ENCODE peak calls at places on chromosome 20, in four cellular contexts. One of them, this sample, is unnamed. For H3K36me3, the result is how much of the 10 kb centered on the place peaks cover.

GRCh38 chr20:45343867-45344721 is 4.1 kb downstream of the SDC4 start:
- DNase-seq in Peyer's patch: peak
- DNase-seq in CD4-positive, CD25-positive, alpha-beta regulatory T cell: no peak
- DNase-seq in WERI-Rb-1: peak
- DNase-seq in this sample: no peak

GRCh38 chr20:17614176-17614811 is 44.4 kb downstream of the DSTN start:
- DNase-seq in Peyer's patch: peak
- DNase-seq in CD4-positive, CD25-positive, alpha-beta regulatory T cell: no peak
- DNase-seq in WERI-Rb-1: no peak
- DNase-seq in this sample: no peak

GRCh38 chr20:8121666-8122065 is 10.4 kb upstream of the PLCB1 start:
- DNase-seq in Peyer's patch: no peak
- DNase-seq in CD4-positive, CD25-positive, alpha-beta regulatory T cell: no peak
- DNase-seq in WERI-Rb-1: no peak
- DNase-seq in this sample: no peak

GRCh38 chr20:17696287-17696686 is 3.5 kb upstream of the BANF2 start:
- DNase-seq in CD4-positive, CD25-positive, alpha-beta regulatory T cell: no peak
- DNase-seq in WERI-Rb-1: no peak
- DNase-seq in Peyer's patch: no peak
- DNase-seq in this sample: no peak

GRCh38 chr20:56440346-56441007 is 27.9 kb upstream of the RTF2 start:
- DNase-seq in WERI-Rb-1: no peak
- DNase-seq in Peyer's patch: no peak
- DNase-seq in CD4-positive, CD25-positive, alpha-beta regulatory T cell: no peak
- DNase-seq in this sample: peak

GRCh38 chr20:6665621-6666345 is 101.7 kb upstream of the BMP2 start:
- DNase-seq in WERI-Rb-1: no peak
- DNase-seq in Peyer's patch: no peak
- DNase-seq in CD4-positive, CD25-positive, alpha-beta regulatory T cell: no peak
- DNase-seq in this sample: no peak

GRCh38 chr20:21498646-21499045 is 15.2 kb downstream of the NKX2-2 start:
- DNase-seq in CD4-positive, CD25-positive, alpha-beta regulatory T cell: no peak
- DNase-seq in Peyer's patch: no peak
- DNase-seq in WERI-Rb-1: no peak
- DNase-seq in this sample: no peak

GRCh38 chr20:38272961-38273360 is 12.4 kb upstream of the KIAA1755 start:
- DNase-seq in CD4-positive, CD25-positive, alpha-beta regulatory T cell: no peak
- DNase-seq in WERI-Rb-1: no peak
- DNase-seq in Peyer's patch: no peak
- DNase-seq in this sample: no peak

GRCh38 chr20:62352402-62353288 is 14.5 kb downstream of the LAMA5 start:
- DNase-seq in Peyer's patch: no peak
- DNase-seq in WERI-Rb-1: no peak
- DNase-seq in CD4-positive, CD25-positive, alpha-beta regulatory T cell: no peak
- DNase-seq in this sample: no peak

GRCh38 chr20:5191829-5192569 is 65.2 kb downstream of the CDS2 start:
- DNase-seq in CD4-positive, CD25-positive, alpha-beta regulatory T cell: peak
- DNase-seq in Peyer's patch: no peak
- DNase-seq in WERI-Rb-1: peak
- DNase-seq in this sample: no peak

GRCh38 chr20:5797843-5798462 is 47.8 kb downstream of the SHLD1 start:
- DNase-seq in Peyer's patch: no peak
- DNase-seq in CD4-positive, CD25-positive, alpha-beta regulatory T cell: no peak
- DNase-seq in WERI-Rb-1: no peak
- DNase-seq in this sample: no peak

GRCh38 chr20:24983896-24984295 is 8.7 kb downstream of the APMAP start:
- DNase-seq in CD4-positive, CD25-positive, alpha-beta regulatory T cell: no peak
- DNase-seq in WERI-Rb-1: no peak
- DNase-seq in Peyer's patch: no peak
- DNase-seq in this sample: no peak

GRCh38 chr20:31440012-31440659 is at the start of gene DEFB123:
- DNase-seq in Peyer's patch: no peak
- DNase-seq in CD4-positive, CD25-positive, alpha-beta regulatory T cell: no peak
- DNase-seq in WERI-Rb-1: no peak
- DNase-seq in this sample: no peak

GRCh38 chr20:21518292-21518991 is 4.6 kb upstream of the NKX2-2 start:
- DNase-seq in Peyer's patch: no peak
- DNase-seq in WERI-Rb-1: no peak
- DNase-seq in CD4-positive, CD25-positive, alpha-beta regulatory T cell: no peak
- DNase-seq in this sample: no peak

GRCh38 chr20:61257596-61257995 is 5.5 kb downstream of the CDH4 start:
- DNase-seq in Peyer's patch: peak
- DNase-seq in WERI-Rb-1: no peak
- DNase-seq in CD4-positive, CD25-positive, alpha-beta regulatory T cell: no peak
- DNase-seq in this sample: no peak

GRCh38 chr20:50085481-50086365 is 27.2 kb downstream of the UBE2V1 start:
- DNase-seq in CD4-positive, CD25-positive, alpha-beta regulatory T cell: peak
- DNase-seq in Peyer's patch: no peak
- DNase-seq in WERI-Rb-1: peak
- DNase-seq in this sample: peak

GRCh38 chr20:7856756-7857155 is 83.5 kb downstream of the HAO1 start:
- DNase-seq in Peyer's patch: no peak
- DNase-seq in CD4-positive, CD25-positive, alpha-beta regulatory T cell: no peak
- DNase-seq in WERI-Rb-1: no peak
- DNase-seq in this sample: no peak

GRCh38 chr20:53748821-53749402 is 155.3 kb upstream of the ZNF217 start:
- DNase-seq in Peyer's patch: no peak
- DNase-seq in WERI-Rb-1: no peak
- DNase-seq in CD4-positive, CD25-positive, alpha-beta regulatory T cell: no peak
- DNase-seq in this sample: no peak

GRCh38 chr20:64080013-64080812 is at the start of gene OPRL1:
- DNase-seq in CD4-positive, CD25-positive, alpha-beta regulatory T cell: peak
- DNase-seq in Peyer's patch: no peak
- DNase-seq in WERI-Rb-1: no peak
- DNase-seq in this sample: peak

GRCh38 chr20:24684421-24684871 is 215.0 kb downstream of the SYNDIG1 start:
- DNase-seq in Peyer's patch: no peak
- DNase-seq in WERI-Rb-1: no peak
- DNase-seq in CD4-positive, CD25-positive, alpha-beta regulatory T cell: no peak
- DNase-seq in this sample: no peak

GRCh38 chr20:40463171-40463570 is 225.9 kb downstream of the MAFB start:
- DNase-seq in WERI-Rb-1: no peak
- DNase-seq in CD4-positive, CD25-positive, alpha-beta regulatory T cell: no peak
- DNase-seq in Peyer's patch: no peak
- DNase-seq in this sample: no peak

GRCh38 chr20:63736893-63737689 is 627 bp downstream of the LIME1 start:
- DNase-seq in CD4-positive, CD25-positive, alpha-beta regulatory T cell: peak
- DNase-seq in WERI-Rb-1: no peak
- DNase-seq in Peyer's patch: peak
- DNase-seq in this sample: peak

GRCh38 chr20:3340443-3340842 is 67.0 kb downstream of the DNAAF9 start:
- DNase-seq in WERI-Rb-1: no peak
- DNase-seq in Peyer's patch: no peak
- DNase-seq in CD4-positive, CD25-positive, alpha-beta regulatory T cell: no peak
- DNase-seq in this sample: no peak
- H3K27ac ChIP-seq in WERI-Rb-1: no peak
- H3K27ac ChIP-seq in Peyer's patch: no peak
- H3K27ac ChIP-seq in CD4-positive, CD25-positive, alpha-beta regulatory T cell: no peak
- H3K27ac ChIP-seq in this sample: no peak

GRCh38 chr20:60237981-60238380 is 279.8 kb downstream of the CDH26 start:
- DNase-seq in Peyer's patch: no peak
- DNase-seq in CD4-positive, CD25-positive, alpha-beta regulatory T cell: no peak
- DNase-seq in WERI-Rb-1: no peak
- DNase-seq in this sample: no peak
- H3K36me3 ChIP-seq in Peyer's patch: under half
- H3K36me3 ChIP-seq in CD4-positive, CD25-positive, alpha-beta regulatory T cell: under half
- H3K36me3 ChIP-seq in WERI-Rb-1: under half
- H3K36me3 ChIP-seq in this sample: under half

GRCh38 chr20:611843-612185 is 1.7 kb upstream of the TCF15 start:
- DNase-seq in CD4-positive, CD25-positive, alpha-beta regulatory T cell: no peak
- DNase-seq in Peyer's patch: no peak
- DNase-seq in WERI-Rb-1: no peak
- DNase-seq in this sample: no peak
- H3K4me3 ChIP-seq in CD4-positive, CD25-positive, alpha-beta regulatory T cell: no peak
- H3K4me3 ChIP-seq in Peyer's patch: no peak
- H3K4me3 ChIP-seq in WERI-Rb-1: no peak
- H3K4me3 ChIP-seq in this sample: no peak

GRCh38 chr20:1474325-1474724 is 7.7 kb upstream of the NSFL1C start:
- DNase-seq in Peyer's patch: no peak
- DNase-seq in CD4-positive, CD25-positive, alpha-beta regulatory T cell: no peak
- DNase-seq in WERI-Rb-1: no peak
- DNase-seq in this sample: no peak
- H3K27ac ChIP-seq in Peyer's patch: no peak
- H3K27ac ChIP-seq in CD4-positive, CD25-positive, alpha-beta regulatory T cell: no peak
- H3K27ac ChIP-seq in WERI-Rb-1: no peak
- H3K27ac ChIP-seq in this sample: no peak

DNA sequence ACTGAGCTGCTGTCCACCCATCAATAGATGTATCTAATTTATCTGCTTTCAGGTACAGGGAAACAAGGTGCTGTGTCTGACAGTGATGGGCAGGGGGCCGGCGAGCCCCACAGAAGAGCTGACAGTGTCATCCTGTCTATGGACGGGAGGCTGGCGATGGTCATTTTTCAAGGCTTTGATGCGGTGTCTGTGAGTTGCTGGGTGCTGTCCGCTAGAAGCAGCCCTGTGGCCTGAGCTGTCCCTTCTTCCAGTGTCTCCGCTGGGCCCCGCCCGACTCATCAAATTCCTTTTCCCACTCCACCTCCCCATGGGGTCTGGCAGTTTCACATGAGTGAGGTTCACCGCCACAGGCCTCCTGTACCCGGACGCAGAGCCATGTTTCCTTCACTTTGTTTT is 161.4 kb upstream of the PMEPA1 start:
- DNase-seq in Peyer's patch: no peak
- DNase-seq in WERI-Rb-1: no peak
- DNase-seq in CD4-positive, CD25-positive, alpha-beta regulatory T cell: no peak
- DNase-seq in this sample: no peak
- H3K36me3 ChIP-seq in Peyer's patch: under half
- H3K36me3 ChIP-seq in WERI-Rb-1: under half
- H3K36me3 ChIP-seq in CD4-positive, CD25-positive, alpha-beta regulatory T cell: under half
- H3K36me3 ChIP-seq in this sample: under half

DNA sequence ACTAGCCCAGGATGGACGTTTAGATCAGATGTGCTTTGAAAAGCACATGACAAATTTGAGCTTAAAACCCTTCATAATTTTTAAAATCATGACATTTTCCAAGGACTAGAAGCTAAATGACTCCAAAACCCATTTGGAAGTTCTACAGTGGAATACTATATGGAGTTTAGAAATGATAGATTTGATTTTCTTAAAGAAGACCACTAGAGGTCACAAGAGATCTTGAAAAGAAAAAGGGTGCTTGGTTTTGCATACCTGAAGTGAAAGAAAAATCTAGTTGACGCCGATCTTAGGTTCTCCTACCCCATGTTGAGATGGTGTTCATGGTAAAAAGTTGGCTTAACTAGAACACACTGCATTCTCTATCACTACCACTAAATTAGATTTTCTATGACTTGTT is 31.5 kb downstream of the CFAP61 start:
- DNase-seq in WERI-Rb-1: no peak
- DNase-seq in CD4-positive, CD25-positive, alpha-beta regulatory T cell: no peak
- DNase-seq in Peyer's patch: no peak
- DNase-seq in this sample: peak
- H3K4me3 ChIP-seq in WERI-Rb-1: no peak
- H3K4me3 ChIP-seq in CD4-positive, CD25-positive, alpha-beta regulatory T cell: peak
- H3K4me3 ChIP-seq in Peyer's patch: no peak
- H3K4me3 ChIP-seq in this sample: no peak

GRCh38 chr20:13331536-13331935 is 110.5 kb downstream of the ISM1 start:
- DNase-seq in WERI-Rb-1: no peak
- DNase-seq in CD4-positive, CD25-positive, alpha-beta regulatory T cell: no peak
- DNase-seq in Peyer's patch: no peak
- DNase-seq in this sample: no peak
- H3K27ac ChIP-seq in WERI-Rb-1: no peak
- H3K27ac ChIP-seq in CD4-positive, CD25-positive, alpha-beta regulatory T cell: no peak
- H3K27ac ChIP-seq in Peyer's patch: no peak
- H3K27ac ChIP-seq in this sample: no peak

GRCh38 chr20:59428006-59428405 is 127.6 kb downstream of the EDN3 start:
- DNase-seq in WERI-Rb-1: no peak
- DNase-seq in Peyer's patch: no peak
- DNase-seq in CD4-positive, CD25-positive, alpha-beta regulatory T cell: no peak
- DNase-seq in this sample: no peak
- H3K36me3 ChIP-seq in WERI-Rb-1: under half
- H3K36me3 ChIP-seq in Peyer's patch: under half
- H3K36me3 ChIP-seq in CD4-positive, CD25-positive, alpha-beta regulatory T cell: under half
- H3K36me3 ChIP-seq in this sample: under half

DNA sequence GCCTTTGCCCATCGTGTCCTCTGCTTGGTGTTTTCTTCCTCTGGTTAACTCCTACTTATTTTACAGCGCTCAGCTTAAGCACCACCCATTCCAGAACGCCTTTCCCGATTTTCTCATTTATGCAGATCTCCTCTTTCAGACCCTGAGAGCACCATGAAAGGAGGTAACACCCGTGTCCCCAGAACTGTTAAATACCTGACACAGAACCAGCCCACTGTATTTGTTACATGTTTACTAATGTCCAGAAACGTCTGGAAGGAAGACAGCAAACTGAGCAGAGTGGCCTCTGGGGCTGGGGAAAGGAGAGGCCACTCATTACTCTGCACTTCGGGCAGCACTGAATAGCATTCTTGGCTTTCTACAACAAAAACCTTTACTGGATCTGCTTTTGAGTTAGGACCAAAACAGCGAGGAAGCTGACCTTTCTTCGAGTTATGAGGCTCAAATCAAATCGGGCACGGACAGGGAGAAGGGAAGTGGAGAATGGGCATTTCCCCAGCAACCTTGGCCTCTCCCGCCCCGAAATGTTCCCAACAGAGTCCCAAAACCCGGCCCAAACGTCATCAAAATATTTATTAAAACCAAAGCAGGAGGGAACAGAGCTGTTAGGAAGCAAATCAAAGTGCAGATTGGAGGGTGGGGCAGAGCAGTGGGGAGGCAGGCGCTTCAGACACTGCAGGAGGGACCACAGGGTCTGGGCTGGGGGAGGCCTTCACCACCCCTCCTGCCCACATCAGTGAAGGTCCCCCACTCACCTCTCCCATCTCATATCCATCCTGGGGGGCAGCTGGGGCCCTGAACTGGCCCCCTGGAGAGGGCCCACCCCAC is 1.1 kb upstream of the NECAB3 start:
- DNase-seq in Peyer's patch: no peak
- DNase-seq in WERI-Rb-1: no peak
- DNase-seq in CD4-positive, CD25-positive, alpha-beta regulatory T cell: no peak
- DNase-seq in this sample: no peak
- H3K4me3 ChIP-seq in Peyer's patch: peak
- H3K4me3 ChIP-seq in WERI-Rb-1: peak
- H3K4me3 ChIP-seq in CD4-positive, CD25-positive, alpha-beta regulatory T cell: no peak
- H3K4me3 ChIP-seq in this sample: no peak

DNA sequence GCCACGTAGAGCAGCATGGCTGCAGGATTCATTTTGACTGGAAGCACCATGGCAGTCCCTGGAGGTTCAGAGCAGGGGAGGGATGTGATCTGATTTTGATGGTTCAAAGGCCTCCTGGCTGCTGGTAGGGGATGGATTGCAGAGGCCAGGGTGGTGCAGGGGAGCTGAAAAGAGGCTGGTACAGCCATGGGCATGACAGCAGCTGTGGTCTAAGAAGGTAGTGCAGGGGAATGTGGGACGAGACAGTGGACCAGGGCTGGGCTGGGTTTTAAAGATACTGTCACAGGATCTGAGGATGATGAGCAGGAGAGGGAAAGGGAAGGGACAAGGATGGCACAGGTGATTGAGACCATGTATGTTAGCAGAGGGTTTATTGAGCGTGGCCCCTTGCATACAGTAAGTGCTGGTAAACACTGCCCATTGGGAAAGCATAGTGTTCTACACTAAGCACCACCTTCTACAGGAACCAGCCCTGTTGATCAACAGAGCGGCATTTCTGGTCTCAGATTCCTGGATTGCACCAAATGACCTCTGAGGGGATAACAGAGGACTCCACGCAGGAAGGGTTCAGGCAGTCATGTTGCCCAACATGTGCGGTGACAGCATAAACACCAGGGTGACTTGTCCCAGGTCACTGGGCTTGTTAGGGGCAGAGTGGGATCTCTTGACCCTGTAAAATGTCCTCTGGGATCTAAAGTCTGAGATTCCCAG is 14.5 kb upstream of the SIRPA start:
- DNase-seq in Peyer's patch: no peak
- DNase-seq in CD4-positive, CD25-positive, alpha-beta regulatory T cell: no peak
- DNase-seq in WERI-Rb-1: no peak
- DNase-seq in this sample: no peak
- H3K27ac ChIP-seq in Peyer's patch: peak
- H3K27ac ChIP-seq in CD4-positive, CD25-positive, alpha-beta regulatory T cell: no peak
- H3K27ac ChIP-seq in WERI-Rb-1: no peak
- H3K27ac ChIP-seq in this sample: no peak

This sample was measured in CD4-positive, alpha-beta memory T cell.